ENCODE peak calls at places on chromosomes 13 and 19, in five cellular contexts. X is AG04449; P is activated CD4-positive, alpha-beta T cell treated with anti-CD3 and anti-CD28 coated beads, Interleukin-2, amount 10 ng/mL, durations not matched to agents 7 days and 5 days; U is sciatic nerve; R is WERI-Rb-1. K is an unnamed sample.

GRCh38 chr13:43994999-43995859 is 115.5 kb downstream of the LACC1 start:
- DNase-seq in U (no peak), P (no peak), X (no peak), R (no peak), K (no peak)

GRCh38 chr19:33946535-33947323 is 150.1 kb downstream of the KCTD15 start:
- DNase-seq in X (no peak), R (peak; percentile 42), U (no peak), P (no peak), K (no peak)

GRCh38 chr13:108508263-108508662 is 121.1 kb upstream of the MYO16 start:
- DNase-seq in U (no peak), X (no peak), R (no peak), P (no peak), K (peak; percentile 18)

GRCh38 chr19:41821003-41821735 is 23.3 kb downstream of the LYPD4 start:
- DNase-seq in P (peak; percentile 66), U (peak; percentile 40), R (peak; percentile 69), X (no peak), K (peak; percentile 59)

GRCh38 chr19:6457958-6458694 is 1.5 kb downstream of the SLC25A23 start:
- DNase-seq in P (no peak), U (no peak), R (no peak), X (no peak), K (no peak)

GRCh38 chr13:86907116-86907515 is 764.1 kb upstream of the SLITRK5 start:
- DNase-seq in X (no peak), R (no peak), P (no peak), U (no peak), K (no peak)

GRCh38 chr19:46537136-46538097 is 41.8 kb upstream of the PNMA8B start:
- DNase-seq in U (peak; percentile 68), R (peak; percentile 64), P (peak; percentile 60), X (no peak), K (no peak)

GRCh38 chr13:95643471-95643813 is 1.1 kb downstream of the DZIP1 start:
- DNase-seq in U (no peak), R (peak; percentile 70), P (no peak), X (no peak), K (peak; percentile 16)

GRCh38 chr19:57099199-57099661 is 20.6 kb upstream of the USP29 start:
- DNase-seq in R (peak; percentile 81), P (peak; percentile 44), U (peak; percentile 68), X (no peak), K (no peak)

GRCh38 chr19:4456566-4456842 is 1.1 kb downstream of the UBXN6 start:
- DNase-seq in P (no peak), R (peak; percentile 96), U (no peak), X (no peak), K (peak; percentile 52)

GRCh38 chr13:84933797-84934196 is 865.4 kb downstream of the SLITRK6 start:
- DNase-seq in R (no peak), P (no peak), U (no peak), X (no peak), K (no peak)

GRCh38 chr19:30106417-30107095 is 164.5 kb downstream of the URI1 start:
- DNase-seq in P (no peak), U (no peak), X (no peak), R (no peak), K (no peak)

GRCh38 chr13:68810660-68811059 is 1297.0 kb upstream of the ATXN8OS start:
- DNase-seq in X (no peak), P (no peak), R (no peak), U (no peak), K (no peak)

GRCh38 chr19:19385900-19386339 is 19.6 kb upstream of the GATAD2A start:
- DNase-seq in R (no peak), P (peak; percentile 59), U (peak; percentile 72), X (no peak), K (no peak)

GRCh38 chr19:51259348-51260245 is 8.7 kb downstream of the SIGLECL1 start:
- DNase-seq in X (no peak), P (peak; percentile 64), R (peak; percentile 25), U (no peak), K (peak; percentile 46)

GRCh38 chr13:63408227-63409202 is 1992.9 kb upstream of the PCDH20 start:
- DNase-seq in U (no peak), P (no peak), R (no peak), X (no peak), K (no peak)

GRCh38 chr13:30110301-30111070 is 196.9 kb downstream of the KATNAL1 start:
- DNase-seq in X (no peak), U (no peak), P (no peak), R (no peak), K (no peak)

GRCh38 chr13:108200781-108201398 is 14.4 kb downstream of the LIG4 start:
- DNase-seq in X (no peak), R (no peak), P (no peak), U (no peak), K (peak; percentile 43)

GRCh38 chr19:5823579-5824281 is 15.8 kb downstream of the FUT6 start:
- DNase-seq in X (no peak), P (no peak), R (no peak), U (no peak), K (no peak)

GRCh38 chr19:57719901-57720519 is 7.4 kb downstream of the ZNF671 start:
- DNase-seq in R (peak; percentile 21), P (no peak), U (no peak), X (no peak), K (no peak)

GRCh38 chr13:77176350-77176749 is 149.4 kb upstream of the FBXL3 start:
- DNase-seq in P (no peak), U (no peak), X (peak; percentile 17), R (no peak), K (peak; percentile 13)

GRCh38 chr13:58712191-58712590 is 1080.6 kb downstream of the PCDH17 start:
- DNase-seq in P (no peak), U (no peak), X (no peak), R (peak; percentile 59), K (no peak)

GRCh38 chr13:112842343-112842856 is 126.6 kb upstream of the MCF2L start:
- DNase-seq in R (no peak), X (no peak), U (peak; percentile 65), P (no peak), K (no peak)

GRCh38 chr19:18144906-18145305 is 8.1 kb upstream of the PIK3R2 start:
- DNase-seq in R (no peak), X (no peak), P (no peak), U (no peak), K (no peak)

GRCh38 chr13:50511877-50512332 is 331.6 kb downstream of the DLEU7 start:
- DNase-seq in P (no peak), U (no peak), X (no peak), R (no peak), K (no peak)

GRCh38 chr13:111518161-111518791 is 197.8 kb downstream of the TEX29 start:
- DNase-seq in R (no peak), U (peak; percentile 31), P (no peak), X (no peak), K (no peak)

GRCh38 chr19:10001899-10002298 is 8.4 kb downstream of the COL5A3 start:
- DNase-seq in P (no peak), U (no peak), X (no peak), R (peak; percentile 37), K (no peak)

GRCh38 chr19:33998739-33999345 is 173.5 kb upstream of the LSM14A start:
- DNase-seq in X (no peak), P (no peak), U (no peak), R (no peak), K (peak; percentile 20)

GRCh38 chr13:76884571-76885202 is 1.5 kb downstream of the KCTD12 start:
- DNase-seq in R (no peak), U (no peak), P (no peak), X (no peak), K (peak; percentile 39)

GRCh38 chr13:55432814-55433213 is 1707.9 kb upstream of the PRR20A start:
- DNase-seq in U (no peak), R (no peak), P (no peak), X (no peak), K (peak; percentile 32)

GRCh38 chr13:113475911-113476310 is 14.6 kb downstream of the DCUN1D2 start:
- DNase-seq in X (no peak), U (no peak), P (no peak), R (no peak), K (no peak)

GRCh38 chr13:21176982-21177284 is 475 bp downstream of the MRPL57 start:
- DNase-seq in X (no peak), U (no peak), R (no peak), P (no peak), K (no peak)

GRCh38 chr13:19860884-19861655 is 2.4 kb downstream of the ZMYM5 start:
- DNase-seq in U (no peak), R (no peak), X (no peak), P (peak; percentile 24), K (no peak)

K was measured in RWPE1.